ENCODE peak calls at places on chromosomes 13 and 19, in ten cellular contexts. V is pancreas; T is cardiac muscle cell; L is neural progenitor cell; N is A549; R is naive thymus-derived CD4-positive, alpha-beta T cell; H is small intestine; Q is thoracic aorta; M is body of pancreas; W is prostate gland. Z is an unnamed sample.

GRCh38 chr19:4016903-4017638 is 9.5 kb downstream of the PIAS4 start:
- DNase-seq in T (no peak), N (no peak), V (no peak), H (no peak), Q (no peak), L (no peak), R (no peak), W (no peak), M (no peak), Z (no peak)

GRCh38 chr13:98783856-98784478 is 31.5 kb upstream of the SLC15A1 start:
- DNase-seq in W (no peak), T (no peak), M (no peak), L (no peak), Q (no peak), V (no peak), N (no peak), H (no peak), R (no peak), Z (no peak)

GRCh38 chr19:16938211-16938610 is 49.4 kb downstream of the F2RL3 start:
- DNase-seq in L (no peak), H (no peak), M (no peak), R (no peak), T (no peak), W (no peak), V (no peak), N (no peak), Q (no peak), Z (no peak)

GRCh38 chr19:3606690-3607289 is at the start of gene TBXA2R:
- DNase-seq in V (peak; percentile 42), Q (peak; percentile 52), M (peak; percentile 49), T (peak; percentile 64), W (peak; percentile 33), H (no peak), R (peak; percentile 68), N (peak; percentile 70), L (peak; percentile 64), Z (peak; percentile 55)

GRCh38 chr19:4086336-4086953 is 19.7 kb upstream of the ZBTB7A start:
- DNase-seq in M (no peak), Q (no peak), L (no peak), N (no peak), R (no peak), V (no peak), W (no peak), H (peak; percentile 84), T (no peak), Z (no peak)

GRCh38 chr19:50870417-50871089 is 2.7 kb upstream of the KLK2 start:
- DNase-seq in W (no peak), L (peak; percentile 5), Q (no peak), T (peak; percentile 21), R (no peak), H (peak; percentile 12), V (peak; percentile 50), M (peak; percentile 52), N (peak; percentile 65), Z (no peak)

GRCh38 chr13:46595918-46596315 is 42.9 kb downstream of the LRCH1 start:
- DNase-seq in Q (no peak), L (no peak), R (no peak), T (no peak), H (no peak), M (no peak), N (no peak), V (no peak), W (no peak), Z (no peak)

GRCh38 chr19:45444318-45445041 is 20.8 kb upstream of the ERCC1 start:
- DNase-seq in N (peak; percentile 86), R (peak; percentile 87), W (peak; percentile 88), M (peak; percentile 95), V (peak; percentile 90), Q (peak; percentile 83), T (peak; percentile 94), H (peak; percentile 85), L (peak; percentile 96), Z (peak; percentile 92)

GRCh38 chr13:109144693-109145437 is 515.5 kb downstream of the MYO16 start:
- DNase-seq in H (no peak), T (no peak), R (no peak), M (no peak), W (no peak), L (no peak), Q (no peak), V (no peak), N (no peak), Z (no peak)

GRCh38 chr19:39845621-39846175 is 481 bp downstream of the FBL start:
- DNase-seq in T (peak; percentile 31), N (peak; percentile 87), H (no peak), M (no peak), W (no peak), Q (no peak), R (no peak), L (peak; percentile 61), V (no peak), Z (no peak)

GRCh38 chr13:99003851-99004471 is 26.1 kb upstream of the DOCK9 start:
- DNase-seq in R (no peak), T (peak; percentile 17), Q (no peak), L (no peak), W (no peak), N (no peak), V (no peak), M (no peak), H (no peak), Z (no peak)

GRCh38 chr13:97122381-97122996 is 99.6 kb upstream of the MBNL2 start:
- DNase-seq in R (no peak), Q (no peak), L (no peak), W (no peak), T (peak; percentile 78), N (no peak), H (no peak), M (no peak), V (no peak), Z (no peak)

GRCh38 chr13:113836917-113837553 is 26.8 kb downstream of the GAS6 start:
- DNase-seq in M (peak; percentile 43), V (peak; percentile 52), T (peak; percentile 77), L (no peak), Q (no peak), N (peak; percentile 38), H (no peak), W (peak; percentile 84), R (no peak), Z (no peak)

GRCh38 chr13:27425918-27426630 is 1.7 kb downstream of the GTF3A start:
- DNase-seq in R (peak; percentile 71), M (peak; percentile 87), W (peak; percentile 83), Q (peak; percentile 30), L (peak; percentile 67), N (peak; percentile 51), V (peak; percentile 67), H (peak; percentile 95), T (peak; percentile 81), Z (peak; percentile 82)

GRCh38 chr19:29715695-29716581 is 877 bp upstream of the C19orf12 start:
- DNase-seq in R (no peak), T (peak; percentile 10), V (no peak), L (no peak), Q (no peak), N (no peak), H (peak; percentile 85), M (no peak), W (no peak), Z (no peak)

GRCh38 chr19:4295972-4296771 is 6.0 kb downstream of the TMIGD2 start:
- DNase-seq in L (no peak), W (no peak), R (no peak), M (no peak), N (no peak), H (peak; percentile 21), V (no peak), Q (no peak), T (peak; percentile 45), Z (no peak)

GRCh38 chr13:111960152-111960772 is 106.7 kb upstream of the SOX1 start:
- DNase-seq in N (no peak), V (no peak), W (no peak), M (no peak), Q (no peak), R (no peak), H (no peak), T (no peak), L (no peak), Z (no peak)

GRCh38 chr13:94454906-94455305 is 24.6 kb downstream of the DCT start:
- DNase-seq in Q (no peak), W (no peak), T (no peak), N (no peak), V (no peak), M (no peak), R (no peak), L (no peak), H (no peak), Z (no peak)

GRCh38 chr13:40619479-40619814 is 47.0 kb downstream of the FOXO1 start:
- DNase-seq in L (no peak), H (no peak), W (no peak), R (no peak), T (no peak), V (no peak), Q (no peak), M (no peak), N (no peak), Z (no peak)
- H3K4me1 ChIP-seq in L (peaks cover 15% of the 10 kb centered on the region), H (peaks cover 6% of the 10 kb centered on the region), W (no peaks in the 10 kb centered on the region), R (peaks cover 43% of the 10 kb centered on the region), T (peaks cover 6% of the 10 kb centered on the region), V (peaks cover 8% of the 10 kb centered on the region), Q (peaks cover 28% of the 10 kb centered on the region), M (peaks cover 68% of the 10 kb centered on the region), N (peaks cover 17% of the 10 kb centered on the region), Z (peaks cover 12% of the 10 kb centered on the region)

DNA sequence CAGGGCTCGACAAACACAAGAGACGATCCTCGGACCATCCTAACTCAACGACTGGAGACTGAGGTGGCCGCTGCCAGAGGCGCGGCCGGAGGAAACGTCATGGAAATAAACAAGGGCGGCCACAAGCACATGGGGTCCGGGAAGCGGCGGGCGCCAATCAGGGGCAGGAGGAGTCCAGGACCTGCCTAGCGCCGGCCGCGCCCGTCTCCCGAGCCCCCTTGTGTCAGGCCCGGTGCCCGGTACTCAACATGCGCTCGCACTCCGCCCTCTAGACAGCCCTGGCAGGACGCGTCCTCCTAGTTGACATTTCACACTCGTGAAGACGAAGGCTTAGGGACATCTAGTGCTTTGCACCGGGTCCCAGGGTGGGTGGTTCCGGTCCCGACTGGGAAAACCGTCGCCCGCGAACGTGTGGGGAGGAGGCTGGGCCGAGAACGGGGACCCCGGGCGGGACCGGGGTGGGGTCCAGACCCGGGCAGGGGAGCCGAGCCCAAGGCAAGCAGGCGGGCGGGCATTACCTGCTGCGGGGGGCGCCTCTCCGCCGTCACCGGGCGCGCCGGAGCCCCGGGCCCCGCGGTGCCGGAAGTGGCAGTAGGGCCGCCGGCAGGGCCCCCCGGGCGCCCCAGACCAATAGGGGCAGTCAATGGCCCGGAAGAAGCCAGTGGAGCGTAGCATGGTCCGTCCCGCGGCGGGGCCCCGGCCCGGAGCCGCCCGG is 442 bp downstream of the REXO1 start:
- DNase-seq in T (peak; percentile 64), V (no peak), L (peak; percentile 72), H (peak; percentile 31), N (no peak), R (peak; percentile 52), M (no peak), W (no peak), Q (no peak), Z (no peak)
- H3K4me1 ChIP-seq in T (peaks cover 12% of the 10 kb centered on the region), V (peaks cover 19% of the 10 kb centered on the region), L (peaks cover 9% of the 10 kb centered on the region), H (peaks cover 4% of the 10 kb centered on the region), N (peaks cover 20% of the 10 kb centered on the region), R (peaks cover 24% of the 10 kb centered on the region), M (peaks cover 51% of the 10 kb centered on the region), W (peaks cover 32% of the 10 kb centered on the region), Q (peaks cover 42% of the 10 kb centered on the region), Z (peaks cover 8% of the 10 kb centered on the region)

GRCh38 chr19:11194657-11195056 is 2.7 kb downstream of the KANK2 start:
- DNase-seq in Q (no peak), M (no peak), V (no peak), W (no peak), R (no peak), N (no peak), H (no peak), T (peak; percentile 50), L (no peak), Z (no peak)
- H3K4me1 ChIP-seq in Q (peaks cover 77% of the 10 kb centered on the region), M (peaks cover 65% of the 10 kb centered on the region), V (peaks cover 5% of the 10 kb centered on the region), W (no peaks in the 10 kb centered on the region), R (no peaks in the 10 kb centered on the region), N (peaks cover 48% of the 10 kb centered on the region), H (peaks cover 6% of the 10 kb centered on the region), T (no peaks in the 10 kb centered on the region), L (no peaks in the 10 kb centered on the region), Z (no peaks in the 10 kb centered on the region)

GRCh38 chr19:861099-861755 is 1.8 kb downstream of the CFD start:
- DNase-seq in V (no peak), W (no peak), L (no peak), Q (no peak), H (no peak), M (no peak), R (no peak), N (no peak), T (no peak), Z (no peak)
- H3K4me1 ChIP-seq in V (no peaks in the 10 kb centered on the region), W (no peaks in the 10 kb centered on the region), L (no peaks in the 10 kb centered on the region), Q (peaks cover 11% of the 10 kb centered on the region), H (no peaks in the 10 kb centered on the region), M (peaks cover 27% of the 10 kb centered on the region), R (peaks cover 14% of the 10 kb centered on the region), N (peaks cover 19% of the 10 kb centered on the region), T (no peaks in the 10 kb centered on the region), Z (no peaks in the 10 kb centered on the region)

Z was measured in lung.